ENCODE peak calls at places on chromosomes 5 and 9, in four cellular contexts. One of them, this sample, is unnamed.

GRCh38 chr5:161278739-161279660 is 267.5 kb downstream of the GABRB2 start:
- DNase-seq in stimulated activated CD4-positive, alpha-beta T cell treated with anti-CD3 and anti-CD28 coated beads, TNF-alpha, amount 100 ng/mL, for 1 hour: no peak
- DNase-seq in ELR: no peak
- DNase-seq in CD8-positive, alpha-beta T cell: no peak
- DNase-seq in this sample: no peak

GRCh38 chr5:142506756-142507155 is 179.1 kb downstream of the FGF1 start:
- DNase-seq in stimulated activated CD4-positive, alpha-beta T cell treated with anti-CD3 and anti-CD28 coated beads, TNF-alpha, amount 100 ng/mL, for 1 hour: no peak
- DNase-seq in ELR: no peak
- DNase-seq in CD8-positive, alpha-beta T cell: no peak
- DNase-seq in this sample: no peak

GRCh38 chr5:172834570-172835245 is 657 bp downstream of the ERGIC1 start:
- DNase-seq in stimulated activated CD4-positive, alpha-beta T cell treated with anti-CD3 and anti-CD28 coated beads, TNF-alpha, amount 100 ng/mL, for 1 hour: no peak
- DNase-seq in ELR: peak
- DNase-seq in CD8-positive, alpha-beta T cell: no peak
- DNase-seq in this sample: peak

GRCh38 chr9:128807827-128808226 is 10.5 kb upstream of the ENDOG start:
- DNase-seq in stimulated activated CD4-positive, alpha-beta T cell treated with anti-CD3 and anti-CD28 coated beads, TNF-alpha, amount 100 ng/mL, for 1 hour: no peak
- DNase-seq in ELR: no peak
- DNase-seq in CD8-positive, alpha-beta T cell: no peak
- DNase-seq in this sample: no peak

GRCh38 chr5:100762163-100762562 is 140.9 kb downstream of the ST8SIA4 start:
- DNase-seq in stimulated activated CD4-positive, alpha-beta T cell treated with anti-CD3 and anti-CD28 coated beads, TNF-alpha, amount 100 ng/mL, for 1 hour: no peak
- DNase-seq in ELR: no peak
- DNase-seq in CD8-positive, alpha-beta T cell: no peak
- DNase-seq in this sample: no peak

GRCh38 chr9:91298304-91298703 is 63.4 kb downstream of the AUH start:
- DNase-seq in stimulated activated CD4-positive, alpha-beta T cell treated with anti-CD3 and anti-CD28 coated beads, TNF-alpha, amount 100 ng/mL, for 1 hour: no peak
- DNase-seq in ELR: no peak
- DNase-seq in CD8-positive, alpha-beta T cell: no peak
- DNase-seq in this sample: no peak

GRCh38 chr9:18427691-18428090 is 46.3 kb upstream of the ADAMTSL1 start:
- DNase-seq in stimulated activated CD4-positive, alpha-beta T cell treated with anti-CD3 and anti-CD28 coated beads, TNF-alpha, amount 100 ng/mL, for 1 hour: no peak
- DNase-seq in ELR: peak
- DNase-seq in CD8-positive, alpha-beta T cell: no peak
- DNase-seq in this sample: no peak

GRCh38 chr9:100554935-100555401 is 22.9 kb upstream of the CAVIN4 start:
- DNase-seq in stimulated activated CD4-positive, alpha-beta T cell treated with anti-CD3 and anti-CD28 coated beads, TNF-alpha, amount 100 ng/mL, for 1 hour: no peak
- DNase-seq in ELR: no peak
- DNase-seq in CD8-positive, alpha-beta T cell: no peak
- DNase-seq in this sample: no peak

GRCh38 chr9:131744715-131745201 is 4.9 kb upstream of the RAPGEF1 start:
- DNase-seq in stimulated activated CD4-positive, alpha-beta T cell treated with anti-CD3 and anti-CD28 coated beads, TNF-alpha, amount 100 ng/mL, for 1 hour: no peak
- DNase-seq in ELR: no peak
- DNase-seq in CD8-positive, alpha-beta T cell: no peak
- DNase-seq in this sample: no peak

GRCh38 chr9:81626511-81626910 is 62.8 kb downstream of the TLE1 start:
- DNase-seq in stimulated activated CD4-positive, alpha-beta T cell treated with anti-CD3 and anti-CD28 coated beads, TNF-alpha, amount 100 ng/mL, for 1 hour: no peak
- DNase-seq in ELR: peak
- DNase-seq in CD8-positive, alpha-beta T cell: no peak
- DNase-seq in this sample: no peak

GRCh38 chr9:130495067-130495466 is 50.3 kb downstream of the ASS1 start:
- DNase-seq in stimulated activated CD4-positive, alpha-beta T cell treated with anti-CD3 and anti-CD28 coated beads, TNF-alpha, amount 100 ng/mL, for 1 hour: no peak
- DNase-seq in ELR: no peak
- DNase-seq in CD8-positive, alpha-beta T cell: no peak
- DNase-seq in this sample: no peak

GRCh38 chr5:132498152-132498551 is 7.6 kb upstream of the IRF1 start:
- DNase-seq in stimulated activated CD4-positive, alpha-beta T cell treated with anti-CD3 and anti-CD28 coated beads, TNF-alpha, amount 100 ng/mL, for 1 hour: no peak
- DNase-seq in ELR: peak
- DNase-seq in CD8-positive, alpha-beta T cell: peak
- DNase-seq in this sample: no peak

GRCh38 chr5:103186152-103186551 is 66.1 kb downstream of the PPIP5K2 start:
- DNase-seq in stimulated activated CD4-positive, alpha-beta T cell treated with anti-CD3 and anti-CD28 coated beads, TNF-alpha, amount 100 ng/mL, for 1 hour: no peak
- DNase-seq in ELR: no peak
- DNase-seq in CD8-positive, alpha-beta T cell: no peak
- DNase-seq in this sample: no peak

GRCh38 chr5:119287547-119288073 is 68.2 kb upstream of the TNFAIP8 start:
- DNase-seq in stimulated activated CD4-positive, alpha-beta T cell treated with anti-CD3 and anti-CD28 coated beads, TNF-alpha, amount 100 ng/mL, for 1 hour: no peak
- DNase-seq in ELR: peak
- DNase-seq in CD8-positive, alpha-beta T cell: peak
- DNase-seq in this sample: no peak

GRCh38 chr5:43685271-43685950 is 82.4 kb downstream of the NNT start:
- DNase-seq in stimulated activated CD4-positive, alpha-beta T cell treated with anti-CD3 and anti-CD28 coated beads, TNF-alpha, amount 100 ng/mL, for 1 hour: no peak
- DNase-seq in ELR: no peak
- DNase-seq in CD8-positive, alpha-beta T cell: no peak
- DNase-seq in this sample: no peak

GRCh38 chr5:144567416-144567770 is 396.7 kb downstream of the KCTD16 start:
- DNase-seq in stimulated activated CD4-positive, alpha-beta T cell treated with anti-CD3 and anti-CD28 coated beads, TNF-alpha, amount 100 ng/mL, for 1 hour: no peak
- DNase-seq in ELR: peak
- DNase-seq in CD8-positive, alpha-beta T cell: no peak
- DNase-seq in this sample: no peak

GRCh38 chr5:36078430-36078829 is 11.7 kb upstream of the UGT3A2 start:
- DNase-seq in stimulated activated CD4-positive, alpha-beta T cell treated with anti-CD3 and anti-CD28 coated beads, TNF-alpha, amount 100 ng/mL, for 1 hour: no peak
- DNase-seq in ELR: no peak
- DNase-seq in CD8-positive, alpha-beta T cell: no peak
- DNase-seq in this sample: no peak

GRCh38 chr5:57618767-57619381 is 136.3 kb upstream of the ACTBL2 start:
- DNase-seq in stimulated activated CD4-positive, alpha-beta T cell treated with anti-CD3 and anti-CD28 coated beads, TNF-alpha, amount 100 ng/mL, for 1 hour: no peak
- DNase-seq in ELR: no peak
- DNase-seq in CD8-positive, alpha-beta T cell: no peak
- DNase-seq in this sample: no peak

GRCh38 chr5:176892663-176893062 is 6.5 kb downstream of the HK3 start:
- DNase-seq in stimulated activated CD4-positive, alpha-beta T cell treated with anti-CD3 and anti-CD28 coated beads, TNF-alpha, amount 100 ng/mL, for 1 hour: no peak
- DNase-seq in ELR: no peak
- DNase-seq in CD8-positive, alpha-beta T cell: no peak
- DNase-seq in this sample: no peak

GRCh38 chr5:60463179-60463868 is 236.6 kb downstream of the DEPDC1B start:
- DNase-seq in stimulated activated CD4-positive, alpha-beta T cell treated with anti-CD3 and anti-CD28 coated beads, TNF-alpha, amount 100 ng/mL, for 1 hour: no peak
- DNase-seq in ELR: no peak
- DNase-seq in CD8-positive, alpha-beta T cell: no peak
- DNase-seq in this sample: no peak

GRCh38 chr9:96056221-96056620 is 180.7 kb downstream of the ERCC6L2 start:
- DNase-seq in stimulated activated CD4-positive, alpha-beta T cell treated with anti-CD3 and anti-CD28 coated beads, TNF-alpha, amount 100 ng/mL, for 1 hour: no peak
- DNase-seq in ELR: no peak
- DNase-seq in CD8-positive, alpha-beta T cell: no peak
- DNase-seq in this sample: no peak

GRCh38 chr5:2563046-2563445 is 188.4 kb downstream of the IRX2 start:
- DNase-seq in stimulated activated CD4-positive, alpha-beta T cell treated with anti-CD3 and anti-CD28 coated beads, TNF-alpha, amount 100 ng/mL, for 1 hour: no peak
- DNase-seq in ELR: no peak
- DNase-seq in CD8-positive, alpha-beta T cell: no peak
- DNase-seq in this sample: no peak

GRCh38 chr5:141850183-141850768 is 27.9 kb downstream of the PCDH1 start:
- DNase-seq in stimulated activated CD4-positive, alpha-beta T cell treated with anti-CD3 and anti-CD28 coated beads, TNF-alpha, amount 100 ng/mL, for 1 hour: no peak
- DNase-seq in ELR: peak
- DNase-seq in CD8-positive, alpha-beta T cell: peak
- DNase-seq in this sample: no peak

GRCh38 chr9:98323831-98324135 is 68.3 kb upstream of the TBC1D2 start:
- DNase-seq in stimulated activated CD4-positive, alpha-beta T cell treated with anti-CD3 and anti-CD28 coated beads, TNF-alpha, amount 100 ng/mL, for 1 hour: no peak
- DNase-seq in ELR: no peak
- DNase-seq in CD8-positive, alpha-beta T cell: no peak
- DNase-seq in this sample: no peak

GRCh38 chr9:5851445-5851844 is 18.5 kb upstream of the ERMP1 start:
- DNase-seq in stimulated activated CD4-positive, alpha-beta T cell treated with anti-CD3 and anti-CD28 coated beads, TNF-alpha, amount 100 ng/mL, for 1 hour: no peak
- DNase-seq in ELR: peak
- DNase-seq in CD8-positive, alpha-beta T cell: peak
- DNase-seq in this sample: peak

GRCh38 chr9:37988041-37988440 is 81.0 kb downstream of the SHB start:
- DNase-seq in stimulated activated CD4-positive, alpha-beta T cell treated with anti-CD3 and anti-CD28 coated beads, TNF-alpha, amount 100 ng/mL, for 1 hour: no peak
- DNase-seq in ELR: no peak
- DNase-seq in CD8-positive, alpha-beta T cell: no peak
- DNase-seq in this sample: no peak

GRCh38 chr9:112125961-112126388 is 49.1 kb downstream of the SUSD1 start:
- DNase-seq in stimulated activated CD4-positive, alpha-beta T cell treated with anti-CD3 and anti-CD28 coated beads, TNF-alpha, amount 100 ng/mL, for 1 hour: no peak
- DNase-seq in ELR: no peak
- DNase-seq in CD8-positive, alpha-beta T cell: no peak
- DNase-seq in this sample: no peak

GRCh38 chr9:104028827-104029226 is 65.3 kb upstream of the SMC2 start:
- DNase-seq in stimulated activated CD4-positive, alpha-beta T cell treated with anti-CD3 and anti-CD28 coated beads, TNF-alpha, amount 100 ng/mL, for 1 hour: no peak
- DNase-seq in ELR: no peak
- DNase-seq in CD8-positive, alpha-beta T cell: no peak
- DNase-seq in this sample: no peak

This sample was measured in transverse colon.